ENCODE peak calls at places on chromosome 3, in seven cellular contexts. One of them, this sample, is unnamed.

GRCh38 chr3:194132465-194133358 is 3.2 kb upstream of the HES1 start:
- DNase-seq in GM06990: no peak
- DNase-seq in OCI-LY7: no peak
- DNase-seq in A673: no peak
- DNase-seq in Caco-2: peak
- DNase-seq in gastrocnemius medialis: no peak
- DNase-seq in dorsolateral prefrontal cortex: no peak
- DNase-seq in this sample: no peak

GRCh38 chr3:7562892-7563291 is 702.0 kb downstream of the GRM7 start:
- DNase-seq in GM06990: no peak
- DNase-seq in OCI-LY7: no peak
- DNase-seq in A673: no peak
- DNase-seq in Caco-2: no peak
- DNase-seq in gastrocnemius medialis: no peak
- DNase-seq in dorsolateral prefrontal cortex: no peak
- DNase-seq in this sample: no peak

GRCh38 chr3:14925729-14926591 is 21.4 kb upstream of the NR2C2 start:
- DNase-seq in GM06990: peak
- DNase-seq in OCI-LY7: peak
- DNase-seq in A673: peak
- DNase-seq in Caco-2: peak
- DNase-seq in gastrocnemius medialis: peak
- DNase-seq in dorsolateral prefrontal cortex: no peak
- DNase-seq in this sample: no peak

GRCh38 chr3:36648241-36649034 is 115.9 kb downstream of the DCLK3 start:
- DNase-seq in GM06990: peak
- DNase-seq in OCI-LY7: no peak
- DNase-seq in A673: peak
- DNase-seq in Caco-2: peak
- DNase-seq in gastrocnemius medialis: no peak
- DNase-seq in dorsolateral prefrontal cortex: no peak
- DNase-seq in this sample: no peak

GRCh38 chr3:56869157-56869889 is 67.6 kb upstream of the ARHGEF3 start:
- DNase-seq in GM06990: no peak
- DNase-seq in OCI-LY7: no peak
- DNase-seq in A673: no peak
- DNase-seq in Caco-2: no peak
- DNase-seq in gastrocnemius medialis: no peak
- DNase-seq in dorsolateral prefrontal cortex: no peak
- DNase-seq in this sample: no peak

GRCh38 chr3:127743676-127744075 is 70.9 kb downstream of the ABTB1 start:
- DNase-seq in GM06990: no peak
- DNase-seq in OCI-LY7: no peak
- DNase-seq in A673: no peak
- DNase-seq in Caco-2: no peak
- DNase-seq in gastrocnemius medialis: peak
- DNase-seq in dorsolateral prefrontal cortex: no peak
- DNase-seq in this sample: no peak

GRCh38 chr3:60514866-60515265 is 736.4 kb downstream of the FHIT start:
- DNase-seq in GM06990: no peak
- DNase-seq in OCI-LY7: no peak
- DNase-seq in A673: no peak
- DNase-seq in Caco-2: no peak
- DNase-seq in gastrocnemius medialis: no peak
- DNase-seq in dorsolateral prefrontal cortex: no peak
- DNase-seq in this sample: no peak

GRCh38 chr3:78988324-78988723 is 779.5 kb downstream of the ROBO1 start:
- DNase-seq in GM06990: no peak
- DNase-seq in OCI-LY7: no peak
- DNase-seq in A673: peak
- DNase-seq in Caco-2: peak
- DNase-seq in gastrocnemius medialis: no peak
- DNase-seq in dorsolateral prefrontal cortex: no peak
- DNase-seq in this sample: no peak

GRCh38 chr3:12440927-12441326 is 43.4 kb upstream of the TSEN2 start:
- DNase-seq in GM06990: no peak
- DNase-seq in OCI-LY7: no peak
- DNase-seq in A673: no peak
- DNase-seq in Caco-2: no peak
- DNase-seq in gastrocnemius medialis: no peak
- DNase-seq in dorsolateral prefrontal cortex: no peak
- DNase-seq in this sample: peak

GRCh38 chr3:120093119-120093922 is 926 bp downstream of the GSK3B start:
- DNase-seq in GM06990: no peak
- DNase-seq in OCI-LY7: peak
- DNase-seq in A673: peak
- DNase-seq in Caco-2: no peak
- DNase-seq in gastrocnemius medialis: peak
- DNase-seq in dorsolateral prefrontal cortex: no peak
- DNase-seq in this sample: no peak

GRCh38 chr3:10983219-10983916 is 9.2 kb upstream of the SLC6A1 start:
- DNase-seq in GM06990: no peak
- DNase-seq in OCI-LY7: peak
- DNase-seq in A673: peak
- DNase-seq in Caco-2: peak
- DNase-seq in gastrocnemius medialis: peak
- DNase-seq in dorsolateral prefrontal cortex: peak
- DNase-seq in this sample: no peak

GRCh38 chr3:111012388-111013248 is 59.0 kb upstream of the NECTIN3 start:
- DNase-seq in GM06990: no peak
- DNase-seq in OCI-LY7: no peak
- DNase-seq in A673: peak
- DNase-seq in Caco-2: peak
- DNase-seq in gastrocnemius medialis: no peak
- DNase-seq in dorsolateral prefrontal cortex: no peak
- DNase-seq in this sample: no peak

GRCh38 chr3:34895841-34896240 is 743.5 kb upstream of the ARPP21 start:
- DNase-seq in GM06990: no peak
- DNase-seq in OCI-LY7: no peak
- DNase-seq in A673: no peak
- DNase-seq in Caco-2: no peak
- DNase-seq in gastrocnemius medialis: no peak
- DNase-seq in dorsolateral prefrontal cortex: no peak
- DNase-seq in this sample: no peak

GRCh38 chr3:64108784-64109317 is 85.6 kb upstream of the PSMD6 start:
- DNase-seq in GM06990: no peak
- DNase-seq in OCI-LY7: no peak
- DNase-seq in A673: no peak
- DNase-seq in Caco-2: no peak
- DNase-seq in gastrocnemius medialis: no peak
- DNase-seq in dorsolateral prefrontal cortex: no peak
- DNase-seq in this sample: no peak

GRCh38 chr3:126551066-126551838 is 7.5 kb downstream of the C3orf22 start:
- DNase-seq in GM06990: no peak
- DNase-seq in OCI-LY7: no peak
- DNase-seq in A673: no peak
- DNase-seq in Caco-2: no peak
- DNase-seq in gastrocnemius medialis: peak
- DNase-seq in dorsolateral prefrontal cortex: peak
- DNase-seq in this sample: peak

GRCh38 chr3:106485802-106486201 is 617.0 kb upstream of the CBLB start:
- DNase-seq in GM06990: no peak
- DNase-seq in OCI-LY7: no peak
- DNase-seq in A673: peak
- DNase-seq in Caco-2: no peak
- DNase-seq in gastrocnemius medialis: no peak
- DNase-seq in dorsolateral prefrontal cortex: no peak
- DNase-seq in this sample: no peak

GRCh38 chr3:60542981-60543380 is 708.3 kb downstream of the FHIT start:
- DNase-seq in GM06990: no peak
- DNase-seq in OCI-LY7: no peak
- DNase-seq in A673: no peak
- DNase-seq in Caco-2: no peak
- DNase-seq in gastrocnemius medialis: no peak
- DNase-seq in dorsolateral prefrontal cortex: no peak
- DNase-seq in this sample: no peak

GRCh38 chr3:72791132-72791531 is 57.1 kb downstream of the SHQ1 start:
- DNase-seq in GM06990: no peak
- DNase-seq in OCI-LY7: no peak
- DNase-seq in A673: peak
- DNase-seq in Caco-2: no peak
- DNase-seq in gastrocnemius medialis: no peak
- DNase-seq in dorsolateral prefrontal cortex: no peak
- DNase-seq in this sample: no peak

GRCh38 chr3:99943931-99944761 is 126.5 kb downstream of the CMSS1 start:
- DNase-seq in GM06990: no peak
- DNase-seq in OCI-LY7: no peak
- DNase-seq in A673: no peak
- DNase-seq in Caco-2: no peak
- DNase-seq in gastrocnemius medialis: no peak
- DNase-seq in dorsolateral prefrontal cortex: no peak
- DNase-seq in this sample: no peak

GRCh38 chr3:133303430-133303829 is 96.4 kb upstream of the BFSP2 start:
- DNase-seq in GM06990: no peak
- DNase-seq in OCI-LY7: no peak
- DNase-seq in A673: peak
- DNase-seq in Caco-2: no peak
- DNase-seq in gastrocnemius medialis: no peak
- DNase-seq in dorsolateral prefrontal cortex: no peak
- DNase-seq in this sample: no peak

GRCh38 chr3:183285318-183285717 is 32.3 kb downstream of the B3GNT5 start:
- DNase-seq in GM06990: no peak
- DNase-seq in OCI-LY7: no peak
- DNase-seq in A673: no peak
- DNase-seq in Caco-2: no peak
- DNase-seq in gastrocnemius medialis: no peak
- DNase-seq in dorsolateral prefrontal cortex: no peak
- DNase-seq in this sample: no peak
- H3K4me3 ChIP-seq in GM06990: no peak
- H3K4me3 ChIP-seq in OCI-LY7: no peak
- H3K4me3 ChIP-seq in A673: no peak
- H3K4me3 ChIP-seq in Caco-2: no peak
- H3K4me3 ChIP-seq in gastrocnemius medialis: peak
- H3K4me3 ChIP-seq in dorsolateral prefrontal cortex: no peak
- H3K4me3 ChIP-seq in this sample: no peak

GRCh38 chr3:30611613-30612421 is 5.4 kb downstream of the TGFBR2 start:
- DNase-seq in GM06990: no peak
- DNase-seq in OCI-LY7: peak
- DNase-seq in A673: peak
- DNase-seq in Caco-2: no peak
- DNase-seq in gastrocnemius medialis: no peak
- DNase-seq in dorsolateral prefrontal cortex: no peak
- DNase-seq in this sample: no peak
- H3K4me3 ChIP-seq in GM06990: no peak
- H3K4me3 ChIP-seq in OCI-LY7: peak
- H3K4me3 ChIP-seq in A673: no peak
- H3K4me3 ChIP-seq in Caco-2: no peak
- H3K4me3 ChIP-seq in gastrocnemius medialis: no peak
- H3K4me3 ChIP-seq in dorsolateral prefrontal cortex: no peak
- H3K4me3 ChIP-seq in this sample: no peak

GRCh38 chr3:25508433-25508832 is 80.4 kb downstream of the RARB start:
- DNase-seq in GM06990: no peak
- DNase-seq in OCI-LY7: no peak
- DNase-seq in A673: no peak
- DNase-seq in Caco-2: no peak
- DNase-seq in gastrocnemius medialis: no peak
- DNase-seq in dorsolateral prefrontal cortex: no peak
- DNase-seq in this sample: no peak
- H3K4me3 ChIP-seq in GM06990: no peak
- H3K4me3 ChIP-seq in OCI-LY7: no peak
- H3K4me3 ChIP-seq in A673: no peak
- H3K4me3 ChIP-seq in Caco-2: no peak
- H3K4me3 ChIP-seq in gastrocnemius medialis: no peak
- H3K4me3 ChIP-seq in dorsolateral prefrontal cortex: no peak
- H3K4me3 ChIP-seq in this sample: no peak

DNA sequence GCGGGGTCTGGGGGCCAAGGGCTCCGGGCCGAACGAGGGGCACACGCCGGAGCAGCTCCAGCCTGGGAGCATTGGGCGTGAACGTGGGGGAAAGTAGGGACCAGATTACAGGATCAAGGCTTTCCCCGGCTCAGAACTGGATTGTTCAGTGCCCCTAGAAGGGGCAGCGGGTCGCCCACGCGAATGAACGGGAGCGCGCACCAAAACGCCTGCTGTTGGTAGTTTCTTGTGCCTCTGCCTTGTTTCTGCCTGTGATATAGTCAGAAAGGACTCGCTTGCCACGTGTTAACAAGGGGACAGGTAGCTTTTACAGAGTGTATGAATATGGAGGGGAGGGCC is 1.1 kb downstream of the CASR start:
- DNase-seq in GM06990: peak
- DNase-seq in OCI-LY7: no peak
- DNase-seq in A673: no peak
- DNase-seq in Caco-2: no peak
- DNase-seq in gastrocnemius medialis: no peak
- DNase-seq in dorsolateral prefrontal cortex: no peak
- DNase-seq in this sample: no peak
- H3K4me3 ChIP-seq in GM06990: no peak
- H3K4me3 ChIP-seq in OCI-LY7: no peak
- H3K4me3 ChIP-seq in A673: peak
- H3K4me3 ChIP-seq in Caco-2: no peak
- H3K4me3 ChIP-seq in gastrocnemius medialis: peak
- H3K4me3 ChIP-seq in dorsolateral prefrontal cortex: no peak
- H3K4me3 ChIP-seq in this sample: no peak

GRCh38 chr3:172753125-172753524 is 2.6 kb downstream of the ECT2 start:
- DNase-seq in GM06990: no peak
- DNase-seq in OCI-LY7: no peak
- DNase-seq in A673: no peak
- DNase-seq in Caco-2: no peak
- DNase-seq in gastrocnemius medialis: no peak
- DNase-seq in dorsolateral prefrontal cortex: no peak
- DNase-seq in this sample: no peak
- H3K4me3 ChIP-seq in GM06990: no peak
- H3K4me3 ChIP-seq in OCI-LY7: peak
- H3K4me3 ChIP-seq in A673: no peak
- H3K4me3 ChIP-seq in Caco-2: no peak
- H3K4me3 ChIP-seq in gastrocnemius medialis: no peak
- H3K4me3 ChIP-seq in dorsolateral prefrontal cortex: no peak
- H3K4me3 ChIP-seq in this sample: no peak

This sample was measured in aorta.